ENCODE peak calls at places on chromosomes 11 and 22, in six cellular contexts. Y, I, R, L, H and E are unnamed samples.

GRCh38 chr11:7591107-7591894 is 77.5 kb downstream of the PPFIBP2 start:
- DNase-seq in Y (no peak), I (no peak), R (no peak), L (no peak), H (no peak), E (no peak)

GRCh38 chr11:80028998-80029397 is 588.2 kb upstream of the TENM4 start:
- DNase-seq in Y (no peak), I (no peak), R (no peak), L (no peak), H (no peak), E (no peak)

GRCh38 chr11:44617671-44618461 is 52.4 kb downstream of the CD82 start:
- DNase-seq in Y (no peak), I (no peak), R (no peak), L (no peak), H (no peak), E (no peak)

GRCh38 chr11:44708523-44709280 is 18.1 kb upstream of the TSPAN18 start:
- DNase-seq in Y (no peak), I (no peak), R (no peak), L (no peak), H (no peak), E (no peak)

GRCh38 chr22:40177738-40178416 is at the start of gene TNRC6B:
- DNase-seq in Y (peak; percentile 81), I (peak; percentile 74), R (peak; percentile 99), L (peak; percentile 98), H (peak; percentile 90), E (peak; percentile 89)

GRCh38 chr11:86099727-86100320 is 30.9 kb upstream of the PICALM start:
- DNase-seq in Y (peak; percentile 7), I (no peak), R (no peak), L (peak; percentile 91), H (no peak), E (no peak)

GRCh38 chr22:45709866-45710265 is 38.2 kb downstream of the ATXN10 start:
- DNase-seq in Y (peak; percentile 33), I (no peak), R (no peak), L (peak; percentile 73), H (no peak), E (no peak)

GRCh38 chr11:61297741-61298140 is 2.6 kb upstream of the VWCE start:
- DNase-seq in Y (peak; percentile 91), I (no peak), R (peak; percentile 47), L (peak; percentile 96), H (no peak), E (no peak)

GRCh38 chr22:16783930-16784354 is 41.3 kb downstream of the XKR3 start:
- DNase-seq in Y (peak; percentile 14), I (no peak), R (no peak), L (peak; percentile 3), H (no peak), E (no peak)

GRCh38 chr11:7968686-7969085 is 3.4 kb upstream of the NLRP10 start:
- DNase-seq in Y (no peak), I (no peak), R (no peak), L (no peak), H (no peak), E (no peak)

GRCh38 chr22:40204331-40205116 is 26.8 kb downstream of the TNRC6B start:
- DNase-seq in Y (peak; percentile 82), I (no peak), R (no peak), L (peak; percentile 79), H (no peak), E (no peak)

GRCh38 chr22:41479671-41480396 is 10.9 kb downstream of the ACO2 start:
- DNase-seq in Y (peak; percentile 35), I (no peak), R (peak; percentile 86), L (peak; percentile 67), H (no peak), E (no peak)

GRCh38 chr11:117686711-117687110 is 110.3 kb downstream of the DSCAML1 start:
- DNase-seq in Y (no peak), I (no peak), R (no peak), L (peak; percentile 1), H (no peak), E (no peak)

GRCh38 chr22:49328076-49328475 is 499.6 kb downstream of the BRD1 start:
- DNase-seq in Y (peak; percentile 2), I (no peak), R (no peak), L (no peak), H (no peak), E (no peak)